ENCODE peak calls at places on chromosomes 4 and X, in nine cellular contexts. W is Peyer's patch, Q is psoas muscle, J is HCT116, C is upper lobe of right lung, B is sigmoid colon, Z is neuronal stem cell, N is fibroblast of lung, I is GM23248. X is an unnamed sample.

GRCh38 chrX:132636080-132636479 is 147.2 kb upstream of the MBNL3 start:
- DNase-seq in J (no peak), C (no peak), B (no peak), I (peak), Z (no peak), N (no peak), Q (no peak), W (no peak), X (no peak)

GRCh38 chr4:3041192-3042142 is 32.9 kb downstream of the HTT-AS start:
- DNase-seq in B (peak), Q (peak), I (peak), N (peak), J (no peak), C (peak), W (peak), Z (no peak), X (no peak)

GRCh38 chr4:103892616-103893015 is 172.8 kb upstream of the TACR3 start:
- DNase-seq in J (no peak), N (peak), Q (no peak), B (no peak), C (no peak), Z (no peak), W (no peak), I (peak), X (no peak)

GRCh38 chr4:27084685-27085356 is 224.2 kb downstream of the STIM2 start:
- DNase-seq in W (peak), C (peak), Q (no peak), N (peak), J (no peak), I (peak), Z (peak), B (no peak), X (peak)

GRCh38 chr4:40837094-40837870 is 87.5 kb downstream of the NSUN7 start:
- DNase-seq in Z (no peak), B (peak), W (no peak), I (no peak), Q (no peak), N (no peak), J (no peak), C (no peak), X (no peak)

GRCh38 chrX:7372843-7373525 is 225.0 kb upstream of the PUDP start:
- DNase-seq in C (no peak), I (peak), N (peak), Z (no peak), W (no peak), B (no peak), Q (no peak), J (no peak), X (peak)

GRCh38 chr4:7428261-7429068 is 6.3 kb downstream of the PSAPL1 start:
- DNase-seq in W (peak), N (no peak), I (no peak), C (peak), J (no peak), Z (peak), Q (no peak), B (peak), X (no peak)

GRCh38 chrX:49876750-49877149 is 2.5 kb upstream of the USP27X start:
- DNase-seq in Z (no peak), I (peak), Q (no peak), J (peak), W (peak), B (no peak), C (no peak), N (peak), X (peak)

GRCh38 chr4:30903493-30903892 is 183.3 kb downstream of the PCDH7 start:
- DNase-seq in I (peak), Z (no peak), C (no peak), J (no peak), B (no peak), Q (no peak), N (peak), W (no peak), X (no peak)

GRCh38 chr4:30722916-30723270 is 2.7 kb downstream of the PCDH7 start:
- DNase-seq in Q (no peak), N (peak), C (no peak), B (no peak), J (no peak), I (no peak), W (no peak), Z (peak), X (no peak)

GRCh38 chr4:171130126-171130801 is 682.9 kb upstream of the GALNTL6 start:
- DNase-seq in W (no peak), N (no peak), Z (no peak), B (no peak), C (no peak), I (no peak), J (no peak), Q (no peak), X (no peak)

GRCh38 chr4:14069871-14070270 is 442.3 kb upstream of the BOD1L1 start:
- DNase-seq in C (no peak), W (no peak), I (no peak), Q (no peak), Z (no peak), B (no peak), J (no peak), N (no peak), X (no peak)

GRCh38 chr4:156503119-156503518 is 468.5 kb downstream of the PDGFC start:
- DNase-seq in N (no peak), I (no peak), Q (no peak), B (no peak), C (no peak), W (no peak), J (no peak), Z (no peak), X (no peak)

GRCh38 chr4:11590132-11590531 is 161.4 kb upstream of the HS3ST1 start:
- DNase-seq in I (no peak), W (no peak), J (no peak), N (no peak), Z (no peak), Q (no peak), B (no peak), C (no peak), X (no peak)

GRCh38 chr4:141571368-141571767 is 65.0 kb upstream of the IL15 start:
- DNase-seq in C (no peak), I (peak), B (no peak), Z (no peak), Q (no peak), N (peak), W (no peak), J (no peak), X (no peak)

GRCh38 chr4:183142566-183143545 is 43.8 kb downstream of the WWC2 start:
- DNase-seq in Z (no peak), W (no peak), J (no peak), N (peak), Q (peak), B (peak), C (no peak), I (peak), X (peak)
- H3K27ac ChIP-seq in Z (no peak), W (no peak), J (no peak), N (no peak), Q (no peak), B (no peak), C (no peak), I (peak), X (peak)

GRCh38 chr4:15341022-15341732 is 86.7 kb upstream of the C1QTNF7 start:
- DNase-seq in B (no peak), N (no peak), Z (no peak), C (no peak), Q (no peak), I (no peak), W (no peak), J (no peak), X (no peak)
- H3K27ac ChIP-seq in B (peak), N (no peak), Z (no peak), C (peak), Q (no peak), I (no peak), W (no peak), J (no peak), X (no peak)

GRCh38 chr4:17667253-17667652 is 52.8 kb downstream of the MED28 start:
- DNase-seq in Z (no peak), I (no peak), Q (no peak), B (no peak), C (no peak), N (no peak), J (no peak), W (no peak), X (no peak)

GRCh38 chr4:17665852-17666251 is 51.4 kb downstream of the MED28 start:
- DNase-seq in N (no peak), W (no peak), I (no peak), Z (no peak), Q (no peak), B (no peak), C (no peak), J (no peak), X (no peak)

GRCh38 chr4:17665346-17665745 is 50.9 kb downstream of the MED28 start:
- DNase-seq in I (no peak), Q (no peak), B (no peak), J (no peak), W (no peak), C (no peak), Z (no peak), N (no peak), X (no peak)

GRCh38 chr4:17670423-17670822 is 56.0 kb downstream of the MED28 start:
- DNase-seq in Q (no peak), W (no peak), Z (no peak), C (no peak), N (no peak), J (no peak), I (no peak), B (no peak), X (no peak)

GRCh38 chr4:17667653-17668201 is 53.3 kb downstream of the MED28 start:
- DNase-seq in B (no peak), I (no peak), C (no peak), Z (no peak), Q (no peak), W (no peak), N (no peak), J (no peak), X (no peak)
- H3K27ac ChIP-seq in B (no peak), I (no peak), C (no peak), Z (no peak), Q (no peak), W (no peak), N (no peak), J (no peak), X (no peak)

GRCh38 chr4:138113819-138114415 is 128.2 kb downstream of the SLC7A11 start:
- DNase-seq in I (peak), C (no peak), Z (no peak), Q (no peak), J (no peak), B (no peak), N (peak), W (no peak), X (peak)
- H3K27ac ChIP-seq in I (no peak), C (no peak), Z (no peak), Q (no peak), J (no peak), B (no peak), N (no peak), W (no peak), X (no peak)

DNA sequence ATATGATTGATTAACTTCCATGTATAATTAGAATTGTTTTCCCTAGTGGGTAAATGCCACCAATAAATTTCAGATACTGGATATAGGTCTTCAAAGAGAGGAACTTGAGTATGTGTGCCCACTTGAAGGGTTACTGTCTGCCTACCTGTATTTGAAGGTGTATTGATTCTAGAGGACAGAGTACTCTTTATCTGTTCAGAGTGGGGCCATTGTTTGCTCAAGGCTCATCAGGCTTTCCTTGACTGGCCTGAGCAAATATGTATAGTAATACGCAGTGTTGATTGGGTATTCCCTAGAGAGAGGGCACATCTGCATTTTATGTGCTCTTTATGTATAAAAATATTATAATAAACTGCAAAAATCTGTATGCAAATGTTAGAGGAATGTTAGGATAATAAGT is 23.7 kb downstream of the RP2 start:
- DNase-seq in Z (no peak), W (no peak), N (no peak), B (no peak), C (no peak), I (no peak), Q (no peak), J (no peak), X (no peak)
- H3K27ac ChIP-seq in Z (no peak), W (no peak), N (no peak), B (no peak), C (no peak), I (no peak), Q (no peak), J (no peak), X (no peak)

DNA sequence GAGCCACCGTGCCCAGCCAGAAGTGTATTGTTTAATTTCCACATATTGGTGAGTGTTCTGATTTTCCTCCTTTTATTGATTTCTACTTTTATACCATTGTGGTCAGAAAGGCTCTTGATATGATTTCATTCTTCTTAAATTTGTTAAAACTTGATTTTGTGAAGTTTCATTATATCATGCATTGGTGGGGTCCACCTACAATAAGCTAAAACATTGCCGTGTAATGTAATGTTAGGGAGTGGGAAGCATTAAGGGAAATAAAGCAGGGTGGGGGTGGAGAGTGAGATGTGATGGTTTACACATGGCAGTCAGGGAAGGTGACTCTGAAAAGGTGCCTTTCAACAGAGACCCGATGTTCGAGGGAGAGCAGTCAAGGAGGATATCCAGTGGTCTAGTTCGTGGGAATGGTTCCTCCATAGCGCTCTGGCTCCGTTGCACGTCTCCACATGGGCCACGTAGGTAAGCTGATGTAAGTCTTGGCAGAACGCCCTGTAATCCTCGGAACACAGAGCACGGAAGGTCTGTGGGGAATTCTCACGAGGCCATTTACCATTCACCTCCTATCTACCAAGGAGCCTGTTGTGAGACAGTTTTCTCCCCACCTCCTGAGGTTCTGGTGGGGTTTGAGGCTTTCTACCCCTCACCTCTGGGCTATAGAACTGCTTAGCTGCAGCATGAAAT is 7.7 kb upstream of the WDR13 start:
- DNase-seq in C (no peak), Z (no peak), I (no peak), W (no peak), Q (no peak), N (no peak), J (no peak), B (no peak), X (no peak)
- H3K27ac ChIP-seq in C (no peak), Z (no peak), I (no peak), W (no peak), Q (peak), N (no peak), J (no peak), B (no peak), X (peak)

GRCh38 chr4:158869001-158869400 is 100.2 kb downstream of the FNIP2 start:
- DNase-seq in Q (no peak), I (no peak), J (no peak), Z (no peak), W (no peak), C (no peak), B (no peak), N (no peak), X (no peak)
- H3K27ac ChIP-seq in Q (no peak), I (no peak), J (no peak), Z (no peak), W (no peak), C (no peak), B (no peak), N (no peak), X (no peak)

GRCh38 chr4:39044364-39044946 is 12.2 kb upstream of the TMEM156 start:
- DNase-seq in N (peak), C (peak), I (peak), J (peak), B (peak), Q (peak), W (peak), Z (peak), X (peak)

GRCh38 chr4:39046243-39046642 is 14.0 kb upstream of the TMEM156 start:
- DNase-seq in C (no peak), J (no peak), Q (no peak), Z (no peak), N (peak), I (peak), W (no peak), B (no peak), X (peak)

GRCh38 chr4:39044947-39045734 is 12.9 kb upstream of the TMEM156 start:
- DNase-seq in Q (peak), Z (peak), B (peak), I (peak), C (peak), W (peak), J (no peak), N (no peak), X (peak)

GRCh38 chr4:39047691-39048090 is 14.3 kb upstream of the KLHL5 start:
- DNase-seq in I (peak), J (no peak), C (no peak), Q (no peak), Z (no peak), W (no peak), B (no peak), N (no peak), X (no peak)

GRCh38 chr4:39045791-39046221 is 13.6 kb upstream of the TMEM156 start:
- DNase-seq in W (no peak), B (no peak), J (no peak), I (peak), Q (no peak), Z (no peak), N (no peak), C (no peak), X (peak)
- H3K27ac ChIP-seq in W (peak), B (peak), J (no peak), I (peak), Q (peak), Z (no peak), N (no peak), C (peak), X (peak)

GRCh38 chr4:110878413-110878812 is 255.5 kb upstream of the PITX2 start:
- DNase-seq in Q (no peak), J (peak), N (peak), B (no peak), C (no peak), Z (no peak), I (peak), W (no peak), X (no peak)
- H3K27ac ChIP-seq in Q (no peak), J (no peak), N (no peak), B (no peak), C (no peak), Z (no peak), I (no peak), W (no peak), X (no peak)

GRCh38 chr4:76738081-76738931 is 159.6 kb downstream of the SOWAHB start:
- DNase-seq in W (no peak), J (no peak), B (peak), Z (no peak), C (no peak), I (peak), N (peak), Q (no peak), X (no peak)
- H3K27ac ChIP-seq in W (peak), J (no peak), B (peak), Z (no peak), C (peak), I (peak), N (peak), Q (no peak), X (no peak)

X was measured in RWPE1.